ENCODE peak calls at places on chromosomes 6 and 20, in four cellular contexts. W is GM12878, V is HL-60, H is K562. K is an unnamed sample.

GRCh38 chr20:32528291-32528891 is 56.7 kb downstream of the NOL4L start:
- DNase-seq in W (no peak), V (no peak), H (no peak), K (no peak)

GRCh38 chr6:136753624-136754023 is 38.7 kb downstream of the MAP3K5 start:
- DNase-seq in W (no peak), V (no peak), H (no peak), K (no peak)

GRCh38 chr20:51470907-51471411 is 71.6 kb downstream of the NFATC2 start:
- DNase-seq in W (no peak), V (no peak), H (no peak), K (no peak)

GRCh38 chr20:58416832-58417231 is 27.8 kb downstream of the VAPB start:
- DNase-seq in W (no peak), V (no peak), H (no peak), K (no peak)

GRCh38 chr6:122712093-122712863 is 67.2 kb upstream of the FABP7 start:
- DNase-seq in W (no peak), V (no peak), H (peak; percentile 71), K (no peak)

GRCh38 chr20:13526551-13526950 is 112.2 kb downstream of the TASP1 start:
- DNase-seq in W (no peak), V (no peak), H (no peak), K (no peak)

GRCh38 chr6:167937948-167938911 is 59.2 kb upstream of the KIF25 start:
- DNase-seq in W (no peak), V (peak; percentile 4), H (no peak), K (no peak)

GRCh38 chr6:73631849-73632248 is 21.9 kb downstream of the SLC17A5 start:
- DNase-seq in W (no peak), V (no peak), H (no peak), K (no peak)

GRCh38 chr6:143457563-143458359 is 7.2 kb downstream of the PEX3 start:
- DNase-seq in W (no peak), V (no peak), H (no peak), K (no peak)

GRCh38 chr6:143754204-143754603 is 76.4 kb downstream of the PHACTR2 start:
- DNase-seq in W (no peak), V (no peak), H (no peak), K (no peak)

GRCh38 chr6:56058636-56059035 is 183.2 kb upstream of the BMP5 start:
- DNase-seq in W (no peak), V (no peak), H (no peak), K (no peak)

GRCh38 chr6:161442381-161442858 is 168.6 kb upstream of the AGPAT4 start:
- DNase-seq in W (no peak), V (no peak), H (no peak), K (no peak)

GRCh38 chr6:15152720-15153119 is 93.1 kb upstream of the JARID2 start:
- DNase-seq in W (no peak), V (no peak), H (no peak), K (no peak)

GRCh38 chr20:23873370-23874015 is 6.1 kb downstream of the CST5 start:
- DNase-seq in W (no peak), V (no peak), H (no peak), K (no peak)

GRCh38 chr6:134373282-134373922 is 55.5 kb upstream of the SGK1 start:
- DNase-seq in W (peak; percentile 85), V (peak; percentile 92), H (peak; percentile 59), K (peak; percentile 16)

GRCh38 chr6:56850618-56851017 is 104.3 kb upstream of the BEND6 start:
- DNase-seq in W (no peak), V (no peak), H (no peak), K (no peak)

GRCh38 chr6:137218473-137218916 is 690 bp downstream of the IFNGR1 start:
- DNase-seq in W (peak; percentile 66), V (peak; percentile 73), H (peak; percentile 57), K (no peak)

GRCh38 chr20:22763257-22763906 is 179.0 kb upstream of the FOXA2 start:
- DNase-seq in W (no peak), V (no peak), H (no peak), K (no peak)

DNA sequence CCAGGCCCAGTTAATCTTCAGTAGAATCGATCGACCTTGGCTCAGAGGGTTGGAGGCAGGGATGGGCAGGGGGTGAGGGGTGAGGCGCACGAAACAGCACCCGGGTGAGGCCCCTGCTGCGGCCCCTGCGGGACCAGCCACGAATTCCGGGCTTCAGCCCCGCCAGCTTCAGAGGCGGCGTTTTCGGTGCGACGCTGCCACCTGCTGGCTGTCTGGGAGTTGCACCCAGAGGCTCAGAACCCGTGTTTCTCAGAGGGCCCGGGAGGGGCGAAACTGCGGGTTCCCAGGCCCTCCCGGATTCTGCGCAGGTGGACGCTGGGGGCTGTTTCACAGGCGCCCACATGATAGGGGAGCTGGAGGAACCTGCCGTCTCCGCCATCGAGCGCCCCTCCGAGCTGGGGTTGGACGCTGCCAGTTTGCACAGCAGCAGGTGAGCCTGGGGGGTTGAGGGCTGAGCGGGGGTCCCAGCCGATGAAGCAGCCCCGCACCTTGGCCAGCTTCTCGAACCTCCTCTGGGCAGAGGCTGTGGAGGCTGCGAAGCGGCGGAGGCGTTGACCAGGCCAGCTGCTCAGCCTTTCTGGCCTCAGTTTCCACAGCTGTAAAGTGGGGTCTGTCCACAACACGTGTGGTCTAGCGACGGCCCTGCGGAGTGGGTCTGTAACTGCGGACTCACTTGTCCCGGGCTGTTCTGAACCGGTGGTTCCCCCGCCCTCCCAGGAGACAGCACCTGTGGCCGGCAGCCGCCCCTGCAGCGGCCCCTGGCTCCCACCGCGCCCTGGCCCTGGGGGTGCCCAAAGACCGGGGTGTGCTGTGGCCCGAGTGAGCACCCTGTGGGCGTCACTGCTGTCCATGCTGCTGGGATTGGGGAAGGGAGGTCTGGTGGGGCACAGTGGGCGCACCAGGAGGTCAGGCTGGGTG is 2.5 kb upstream of the BHLHE23 start:
- DNase-seq in W (peak; percentile 60), V (peak; percentile 75), H (peak; percentile 91), K (peak; percentile 94)
- TF ChIP-seq SPI1 in W (no peak), V (no peak), H (no peak), K (no peak)

GRCh38 chr6:163460307-163460782 is 45.8 kb downstream of the QKI start:
- DNase-seq in W (peak; percentile 57), V (no peak), H (no peak), K (no peak)
- TF ChIP-seq SPI1 in W (no peak), V (no peak), H (no peak), K (no peak)

DNA sequence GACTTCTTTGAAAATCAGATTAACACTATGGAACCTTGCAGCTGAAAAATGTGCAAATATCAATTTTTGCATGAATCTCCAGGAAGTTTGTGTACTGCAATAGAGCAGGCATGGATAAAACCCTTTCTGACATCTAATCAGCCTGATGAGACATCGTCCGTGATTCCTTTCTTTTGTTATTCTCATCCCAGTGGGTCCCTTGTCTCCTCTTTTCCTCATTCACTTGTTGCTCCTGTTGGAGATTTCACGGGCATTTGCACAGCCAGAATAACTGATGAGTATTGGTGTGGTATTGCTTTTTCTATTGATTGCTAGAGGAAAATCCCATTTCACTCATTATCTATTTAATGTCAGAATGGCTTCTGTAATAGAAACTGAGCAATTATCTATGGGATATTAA is 39.9 kb downstream of the SCGN start:
- DNase-seq in W (no peak), V (no peak), H (no peak), K (no peak)
- TF ChIP-seq SPI1 in W (no peak), V (no peak), H (no peak), K (no peak)

GRCh38 chr20:41616228-41616627 is 1.9 kb downstream of the CHD6 start:
- DNase-seq in W (no peak), V (peak; percentile 44), H (no peak), K (no peak)
- TF ChIP-seq SPI1 in W (no peak), V (no peak), H (no peak), K (no peak)

GRCh38 chr20:49508435-49509199 is 26.1 kb upstream of the KCNB1 start:
- DNase-seq in W (peak; percentile 7), V (peak; percentile 13), H (peak; percentile 51), K (peak; percentile 43)
- TF ChIP-seq SPI1 in W (no peak), V (no peak), H (no peak), K (no peak)

DNA sequence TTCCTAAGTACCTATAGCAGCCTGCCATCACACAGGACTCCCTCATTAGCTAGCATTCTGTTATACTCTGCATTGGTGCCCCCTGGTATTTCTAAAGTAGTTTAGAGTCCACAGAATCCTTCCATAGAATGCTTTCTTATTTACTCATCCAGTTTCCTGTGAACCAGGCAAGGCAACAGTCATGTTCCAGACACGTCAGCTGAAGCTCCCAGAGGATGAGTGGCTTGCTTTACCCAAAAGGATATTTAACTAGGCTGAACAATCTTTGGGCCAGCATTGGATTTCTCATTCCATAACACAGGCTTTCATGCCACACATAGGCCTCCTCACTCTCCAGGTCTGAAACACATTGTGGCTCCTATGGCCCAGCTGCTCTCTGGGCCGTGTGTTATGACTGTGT is 203.8 kb upstream of the MAP3K7 start:
- DNase-seq in W (no peak), V (no peak), H (no peak), K (no peak)
- TF ChIP-seq SPI1 in W (no peak), V (no peak), H (no peak), K (no peak)

DNA sequence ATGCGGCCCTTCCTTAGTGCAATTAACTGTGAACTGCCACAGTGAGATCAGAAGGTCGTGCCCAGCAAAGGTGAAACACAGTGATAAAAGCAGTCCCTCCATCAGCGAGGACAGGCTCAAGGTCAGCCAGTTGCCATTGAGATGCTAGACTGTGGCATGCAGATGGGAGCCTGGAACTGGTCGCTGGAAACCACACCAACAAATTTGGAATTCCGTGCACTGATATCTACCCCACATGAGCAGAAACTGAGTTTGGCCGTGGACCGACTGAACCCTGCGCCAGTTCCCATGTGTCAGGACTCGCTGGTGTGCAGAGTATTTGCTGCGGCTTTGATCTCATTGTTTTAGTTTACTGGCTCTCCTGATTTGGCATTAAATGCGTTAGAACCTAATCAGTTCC is 125.6 kb upstream of the QKI start:
- DNase-seq in W (no peak), V (no peak), H (no peak), K (no peak)
- TF ChIP-seq SPI1 in W (no peak), V (no peak), H (no peak), K (no peak)

DNA sequence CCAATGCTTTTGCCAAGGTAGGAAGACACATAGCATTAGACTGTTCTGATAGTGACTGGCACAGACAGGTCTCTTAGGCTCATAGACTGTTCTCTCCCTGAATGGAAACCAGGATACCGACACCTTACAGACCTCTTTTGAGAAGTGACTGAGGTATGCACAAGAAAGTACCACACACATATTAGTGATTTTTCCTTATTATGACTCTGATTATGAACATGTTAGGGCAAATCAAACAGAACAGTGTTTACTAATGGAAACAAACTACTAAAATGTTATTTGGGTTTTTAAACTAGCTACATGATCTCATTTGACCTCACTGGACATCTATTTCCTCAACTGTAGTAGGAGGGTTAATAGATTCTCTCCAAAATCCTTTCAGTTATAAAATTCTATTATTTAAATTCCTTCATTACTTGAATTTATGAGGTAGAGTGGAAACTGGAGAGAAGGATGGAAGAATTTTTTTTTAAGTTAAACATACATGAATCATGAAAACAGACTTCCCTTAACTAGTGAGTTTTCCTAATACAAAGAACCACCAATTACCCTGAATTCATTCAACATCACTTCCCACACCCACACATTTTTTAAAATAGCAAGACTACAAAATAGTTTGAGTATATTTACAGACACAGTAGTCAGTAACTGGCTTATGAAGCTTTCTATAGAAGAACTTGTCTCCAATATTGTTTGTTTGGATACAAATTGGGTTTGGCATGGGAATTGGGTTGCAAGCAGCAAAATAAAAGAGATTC is 120.5 kb downstream of the OGFRL1 start:
- DNase-seq in W (no peak), V (no peak), H (no peak), K (no peak)
- TF ChIP-seq SPI1 in W (no peak), V (no peak), H (no peak), K (no peak)

K was measured in GM12891.